ENCODE peak calls at places on chromosomes 2 and 18, in five cellular contexts. One of them, this sample, is unnamed.
A peak's percentile ranks its signal among the peaks of the same experiment; 100 is the strongest.

GRCh38 chr18:3297025-3297984 is 35.4 kb downstream of the MYL12B start:
- DNase-seq in AG04450: peak; percentile 66
- DNase-seq in heart right ventricle: peak; percentile 76
- DNase-seq in OCI-LY7: peak; percentile 97
- DNase-seq in thoracic aorta: peak; percentile 41
- DNase-seq in this sample: peak; percentile 94

GRCh38 chr2:46134531-46135229 is 162.5 kb upstream of the EPAS1 start:
- DNase-seq in AG04450: no peak
- DNase-seq in heart right ventricle: peak; percentile 68
- DNase-seq in OCI-LY7: no peak
- DNase-seq in thoracic aorta: no peak
- DNase-seq in this sample: no peak

GRCh38 chr2:238114331-238114841 is 14.2 kb downstream of the ESPNL start:
- DNase-seq in AG04450: no peak
- DNase-seq in heart right ventricle: no peak
- DNase-seq in OCI-LY7: no peak
- DNase-seq in thoracic aorta: no peak
- DNase-seq in this sample: no peak

GRCh38 chr2:129300456-129300855 is 679.0 kb upstream of the RAB6C start:
- DNase-seq in AG04450: no peak
- DNase-seq in heart right ventricle: no peak
- DNase-seq in OCI-LY7: no peak
- DNase-seq in thoracic aorta: no peak
- DNase-seq in this sample: no peak

GRCh38 chr2:68387408-68388350 is 22.6 kb downstream of the PLEK start:
- DNase-seq in AG04450: no peak
- DNase-seq in heart right ventricle: no peak
- DNase-seq in OCI-LY7: peak; percentile 86
- DNase-seq in thoracic aorta: no peak
- DNase-seq in this sample: peak; percentile 88

GRCh38 chr2:191299009-191299408 is 53.8 kb downstream of the MYO1B start:
- DNase-seq in AG04450: no peak
- DNase-seq in heart right ventricle: no peak
- DNase-seq in OCI-LY7: no peak
- DNase-seq in thoracic aorta: no peak
- DNase-seq in this sample: no peak

GRCh38 chr2:98734823-98735260 is 3.9 kb upstream of the MGAT4A start:
- DNase-seq in AG04450: no peak
- DNase-seq in heart right ventricle: no peak
- DNase-seq in OCI-LY7: no peak
- DNase-seq in thoracic aorta: no peak
- DNase-seq in this sample: no peak

GRCh38 chr2:45944075-45944474 is 292.6 kb downstream of the PRKCE start:
- DNase-seq in AG04450: peak; percentile 34
- DNase-seq in heart right ventricle: no peak
- DNase-seq in OCI-LY7: no peak
- DNase-seq in thoracic aorta: no peak
- DNase-seq in this sample: no peak

GRCh38 chr2:51960846-51961335 is 929.0 kb upstream of the NRXN1 start:
- DNase-seq in AG04450: no peak
- DNase-seq in heart right ventricle: no peak
- DNase-seq in OCI-LY7: no peak
- DNase-seq in thoracic aorta: no peak
- DNase-seq in this sample: no peak

GRCh38 chr2:187684181-187684580 is 129.9 kb upstream of the TFPI start:
- DNase-seq in AG04450: no peak
- DNase-seq in heart right ventricle: no peak
- DNase-seq in OCI-LY7: no peak
- DNase-seq in thoracic aorta: no peak
- DNase-seq in this sample: no peak

GRCh38 chr18:24322594-24323136 is 75.0 kb downstream of the OSBPL1A start:
- DNase-seq in AG04450: no peak
- DNase-seq in heart right ventricle: no peak
- DNase-seq in OCI-LY7: no peak
- DNase-seq in thoracic aorta: no peak
- DNase-seq in this sample: no peak

GRCh38 chr2:9805435-9806297 is 37.6 kb upstream of the TAF1B start:
- DNase-seq in AG04450: peak; percentile 85
- DNase-seq in heart right ventricle: no peak
- DNase-seq in OCI-LY7: no peak
- DNase-seq in thoracic aorta: no peak
- DNase-seq in this sample: peak; percentile 40

GRCh38 chr18:75064513-75064905 is 144.4 kb downstream of the PTGR3 start:
- DNase-seq in AG04450: no peak
- DNase-seq in heart right ventricle: no peak
- DNase-seq in OCI-LY7: no peak
- DNase-seq in thoracic aorta: no peak
- DNase-seq in this sample: no peak

GRCh38 chr2:121283670-121284245 is 1.2 kb downstream of the TFCP2L1 start:
- DNase-seq in AG04450: no peak
- DNase-seq in heart right ventricle: no peak
- DNase-seq in OCI-LY7: no peak
- DNase-seq in thoracic aorta: no peak
- DNase-seq in this sample: no peak

GRCh38 chr2:23745726-23746105 is 181.2 kb downstream of the ATAD2B start:
- DNase-seq in AG04450: no peak
- DNase-seq in heart right ventricle: peak; percentile 40
- DNase-seq in OCI-LY7: no peak
- DNase-seq in thoracic aorta: no peak
- DNase-seq in this sample: no peak

GRCh38 chr2:7572460-7572859 is 655.2 kb downstream of the RNF144A start:
- DNase-seq in AG04450: no peak
- DNase-seq in heart right ventricle: no peak
- DNase-seq in OCI-LY7: peak; percentile 76
- DNase-seq in thoracic aorta: no peak
- DNase-seq in this sample: no peak

GRCh38 chr2:178804791-178805190 is 2.4 kb downstream of the TTN start:
- DNase-seq in AG04450: no peak
- DNase-seq in heart right ventricle: no peak
- DNase-seq in OCI-LY7: peak; percentile 19
- DNase-seq in thoracic aorta: no peak
- DNase-seq in this sample: peak; percentile 44

GRCh38 chr2:151032741-151033152 is 228.9 kb downstream of the RBM43 start:
- DNase-seq in AG04450: peak; percentile 99
- DNase-seq in heart right ventricle: no peak
- DNase-seq in OCI-LY7: no peak
- DNase-seq in thoracic aorta: no peak
- DNase-seq in this sample: no peak

GRCh38 chr2:190835303-190835930 is 45.2 kb upstream of the GLS start:
- DNase-seq in AG04450: peak; percentile 77
- DNase-seq in heart right ventricle: peak; percentile 38
- DNase-seq in OCI-LY7: no peak
- DNase-seq in thoracic aorta: peak; percentile 34
- DNase-seq in this sample: no peak

GRCh38 chr2:238158807-238159539 is at the start of gene ERFE:
- DNase-seq in AG04450: no peak
- DNase-seq in heart right ventricle: peak; percentile 17
- DNase-seq in OCI-LY7: peak; percentile 70
- DNase-seq in thoracic aorta: no peak
- DNase-seq in this sample: peak; percentile 82

GRCh38 chr18:58229162-58229561 is 185.1 kb downstream of the NEDD4L start:
- DNase-seq in AG04450: no peak
- DNase-seq in heart right ventricle: no peak
- DNase-seq in OCI-LY7: no peak
- DNase-seq in thoracic aorta: no peak
- DNase-seq in this sample: no peak

GRCh38 chr2:191631754-191632153 is 46.2 kb upstream of the NABP1 start:
- DNase-seq in AG04450: no peak
- DNase-seq in heart right ventricle: no peak
- DNase-seq in OCI-LY7: no peak
- DNase-seq in thoracic aorta: no peak
- DNase-seq in this sample: no peak

GRCh38 chr2:233117811-233118480 is 57.8 kb downstream of the INPP5D start:
- DNase-seq in AG04450: no peak
- DNase-seq in heart right ventricle: no peak
- DNase-seq in OCI-LY7: no peak
- DNase-seq in thoracic aorta: no peak
- DNase-seq in this sample: no peak

GRCh38 chr2:19874726-19875125 is 27.1 kb downstream of the TTC32 start:
- DNase-seq in AG04450: no peak
- DNase-seq in heart right ventricle: no peak
- DNase-seq in OCI-LY7: no peak
- DNase-seq in thoracic aorta: no peak
- DNase-seq in this sample: no peak

GRCh38 chr2:145690183-145690582 is 1170.3 kb upstream of the ZEB2 start:
- DNase-seq in AG04450: no peak
- DNase-seq in heart right ventricle: no peak
- DNase-seq in OCI-LY7: no peak
- DNase-seq in thoracic aorta: no peak
- DNase-seq in this sample: no peak

GRCh38 chr2:105856576-105856975 is 111.9 kb downstream of the NCK2 start:
- DNase-seq in AG04450: no peak
- DNase-seq in heart right ventricle: no peak
- DNase-seq in OCI-LY7: no peak
- DNase-seq in thoracic aorta: no peak
- DNase-seq in this sample: no peak

GRCh38 chr2:69567909-69568300 is 75.6 kb downstream of the AAK1 start:
- DNase-seq in AG04450: no peak
- DNase-seq in heart right ventricle: no peak
- DNase-seq in OCI-LY7: no peak
- DNase-seq in thoracic aorta: no peak
- DNase-seq in this sample: no peak

GRCh38 chr2:55268288-55268906 is 634 bp downstream of the MTIF2 start:
- DNase-seq in AG04450: no peak
- DNase-seq in heart right ventricle: no peak
- DNase-seq in OCI-LY7: peak; percentile 37
- DNase-seq in thoracic aorta: no peak
- DNase-seq in this sample: peak; percentile 36

GRCh38 chr2:43542285-43542933 is 53.4 kb downstream of the THADA start:
- DNase-seq in AG04450: no peak
- DNase-seq in heart right ventricle: no peak
- DNase-seq in OCI-LY7: peak; percentile 62
- DNase-seq in thoracic aorta: no peak
- DNase-seq in this sample: peak; percentile 63

DNA sequence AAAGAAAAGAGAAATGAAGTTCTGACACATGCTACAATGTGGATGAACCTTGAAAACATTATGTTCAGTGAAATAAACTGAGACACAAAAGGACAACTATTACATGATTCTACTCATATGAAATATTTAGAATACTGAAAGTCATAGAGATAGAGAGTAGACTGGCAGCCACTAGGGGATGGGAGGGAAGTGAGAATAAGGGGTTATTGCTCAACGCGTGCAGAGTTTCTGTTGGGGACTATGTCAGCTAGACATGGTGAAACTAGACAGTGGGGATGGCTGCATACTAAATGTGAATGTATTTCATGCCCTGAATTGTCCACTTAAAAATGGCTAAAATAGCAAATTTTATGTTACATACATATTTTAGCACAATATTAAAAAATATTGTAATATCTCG is 108.7 kb upstream of the ATL2 start:
- DNase-seq in AG04450: no peak
- DNase-seq in heart right ventricle: no peak
- DNase-seq in OCI-LY7: peak; percentile 22
- DNase-seq in thoracic aorta: no peak
- DNase-seq in this sample: peak; percentile 85
- TF ChIP-seq CTCF in AG04450: peak; percentile 7
- TF ChIP-seq CTCF in heart right ventricle: no peak
- TF ChIP-seq CTCF in OCI-LY7: peak; percentile 37
- TF ChIP-seq CTCF in thoracic aorta: no peak
- TF ChIP-seq CTCF in this sample: peak; percentile 32

GRCh38 chr2:231188506-231189170 is 9.8 kb upstream of the ARMC9 start:
- DNase-seq in AG04450: no peak
- DNase-seq in heart right ventricle: no peak
- DNase-seq in OCI-LY7: no peak
- DNase-seq in thoracic aorta: no peak
- DNase-seq in this sample: no peak

GRCh38 chr2:231189171-231189530 is 9.3 kb upstream of the ARMC9 start:
- DNase-seq in AG04450: no peak
- DNase-seq in heart right ventricle: no peak
- DNase-seq in OCI-LY7: no peak
- DNase-seq in thoracic aorta: no peak
- DNase-seq in this sample: no peak

GRCh38 chr2:231189571-231190495 is 8.6 kb upstream of the ARMC9 start:
- DNase-seq in AG04450: no peak
- DNase-seq in heart right ventricle: no peak
- DNase-seq in OCI-LY7: no peak
- DNase-seq in thoracic aorta: peak; percentile 52
- DNase-seq in this sample: no peak

GRCh38 chr2:231191896-231192872 is 6.2 kb upstream of the ARMC9 start:
- DNase-seq in AG04450: peak; percentile 79
- DNase-seq in heart right ventricle: peak; percentile 84
- DNase-seq in OCI-LY7: peak; percentile 20
- DNase-seq in thoracic aorta: peak; percentile 71
- DNase-seq in this sample: peak; percentile 63

GRCh38 chr2:231190531-231191197 is 7.8 kb upstream of the ARMC9 start:
- DNase-seq in AG04450: no peak
- DNase-seq in heart right ventricle: peak; percentile 76
- DNase-seq in OCI-LY7: no peak
- DNase-seq in thoracic aorta: no peak
- DNase-seq in this sample: no peak
- TF ChIP-seq CTCF in AG04450: no peak
- TF ChIP-seq CTCF in heart right ventricle: no peak
- TF ChIP-seq CTCF in OCI-LY7: no peak
- TF ChIP-seq CTCF in thoracic aorta: no peak
- TF ChIP-seq CTCF in this sample: no peak

GRCh38 chr2:215274829-215275228 is 37.0 kb upstream of the ATIC start:
- DNase-seq in AG04450: no peak
- DNase-seq in heart right ventricle: no peak
- DNase-seq in OCI-LY7: no peak
- DNase-seq in thoracic aorta: no peak
- DNase-seq in this sample: no peak

GRCh38 chr2:215272918-215273317 is 38.9 kb upstream of the ATIC start:
- DNase-seq in AG04450: no peak
- DNase-seq in heart right ventricle: no peak
- DNase-seq in OCI-LY7: no peak
- DNase-seq in thoracic aorta: no peak
- DNase-seq in this sample: no peak

GRCh38 chr2:215269397-215270117 is 42.3 kb upstream of the ATIC start:
- DNase-seq in AG04450: peak; percentile 64
- DNase-seq in heart right ventricle: peak; percentile 64
- DNase-seq in OCI-LY7: peak; percentile 70
- DNase-seq in thoracic aorta: no peak
- DNase-seq in this sample: peak; percentile 74

GRCh38 chr2:215271466-215271865 is 40.4 kb upstream of the ATIC start:
- DNase-seq in AG04450: no peak
- DNase-seq in heart right ventricle: no peak
- DNase-seq in OCI-LY7: no peak
- DNase-seq in thoracic aorta: no peak
- DNase-seq in this sample: no peak

DNA sequence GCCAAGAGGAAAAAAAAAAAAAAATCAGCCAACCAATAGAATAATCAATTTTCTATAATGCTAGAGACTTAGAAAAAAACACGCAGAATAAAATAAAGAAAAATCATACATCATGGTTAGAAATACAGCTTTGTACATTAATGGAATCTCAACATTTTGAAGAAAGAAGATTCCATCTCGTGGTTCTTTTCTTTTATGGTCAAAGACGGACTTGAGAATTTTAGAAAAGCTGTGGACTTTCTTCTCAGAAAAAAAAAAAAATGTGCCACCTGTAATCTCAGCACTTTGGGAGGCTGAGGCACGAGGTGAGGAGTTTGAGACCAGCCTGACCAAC is 41.8 kb upstream of the ATIC start:
- DNase-seq in AG04450: no peak
- DNase-seq in heart right ventricle: no peak
- DNase-seq in OCI-LY7: no peak
- DNase-seq in thoracic aorta: no peak
- DNase-seq in this sample: no peak
- TF ChIP-seq CTCF in AG04450: no peak
- TF ChIP-seq CTCF in heart right ventricle: peak; percentile 27
- TF ChIP-seq CTCF in OCI-LY7: no peak
- TF ChIP-seq CTCF in thoracic aorta: no peak
- TF ChIP-seq CTCF in this sample: no peak

GRCh38 chr2:239375278-239376061 is 25.4 kb downstream of the HDAC4 start:
- DNase-seq in AG04450: no peak
- DNase-seq in heart right ventricle: no peak
- DNase-seq in OCI-LY7: no peak
- DNase-seq in thoracic aorta: no peak
- DNase-seq in this sample: peak; percentile 45
- TF ChIP-seq CTCF in AG04450: no peak
- TF ChIP-seq CTCF in heart right ventricle: peak; percentile 14
- TF ChIP-seq CTCF in OCI-LY7: peak; percentile 17
- TF ChIP-seq CTCF in thoracic aorta: no peak
- TF ChIP-seq CTCF in this sample: peak; percentile 13